ENCODE peak calls at places on chromosome 1, in ten cellular contexts. I is HFFc6, O is left lung, E is fibroblast of lung, Y is HTR-8/SVneo, G is activated T-cell treated with anti-CD3 and anti-CD28 coated beads for 4 hours, Z is mesendoderm, Q is Kasumi-1, L is neural crest cell, A is COR-L47. T is an unnamed sample.

GRCh38 chr1:150971583-150972416 is 2.8 kb downstream of the CERS2 start:
- DNase-seq in I (no peak), O (peak), E (peak), Y (no peak), G (no peak), Z (peak), Q (no peak), L (no peak), A (no peak), T (no peak)

GRCh38 chr1:1954015-1954414 is 34.9 kb upstream of the TMEM52 start:
- DNase-seq in I (no peak), O (no peak), E (no peak), Y (no peak), G (no peak), Z (no peak), Q (no peak), L (no peak), A (no peak), T (no peak)

GRCh38 chr1:228339766-228340685 is 66.6 kb downstream of the TRIM11 start:
- DNase-seq in I (no peak), O (no peak), E (no peak), Y (no peak), G (no peak), Z (no peak), Q (no peak), L (no peak), A (no peak), T (no peak)

GRCh38 chr1:66503841-66504470 is 30.0 kb upstream of the SGIP1 start:
- DNase-seq in I (peak), O (no peak), E (peak), Y (peak), G (no peak), Z (peak), Q (peak), L (peak), A (peak), T (no peak)

GRCh38 chr1:198713081-198713480 is 74.2 kb downstream of the PTPRC start:
- DNase-seq in I (peak), O (no peak), E (no peak), Y (no peak), G (no peak), Z (no peak), Q (no peak), L (no peak), A (no peak), T (no peak)

GRCh38 chr1:76137746-76138145 is 63.2 kb downstream of the ST6GALNAC3 start:
- DNase-seq in I (no peak), O (no peak), E (peak), Y (no peak), G (no peak), Z (no peak), Q (no peak), L (no peak), A (no peak), T (no peak)

GRCh38 chr1:19436716-19437476 is 48.4 kb downstream of the CAPZB start:
- DNase-seq in I (no peak), O (peak), E (peak), Y (no peak), G (no peak), Z (no peak), Q (peak), L (no peak), A (no peak), T (no peak)

GRCh38 chr1:201565024-201565730 is 26.2 kb downstream of the NAV1 start:
- DNase-seq in I (no peak), O (no peak), E (no peak), Y (no peak), G (no peak), Z (no peak), Q (no peak), L (no peak), A (no peak), T (no peak)

GRCh38 chr1:46506470-46507219 is 17.0 kb downstream of the DMBX1 start:
- DNase-seq in I (no peak), O (no peak), E (no peak), Y (no peak), G (no peak), Z (no peak), Q (no peak), L (no peak), A (no peak), T (no peak)

GRCh38 chr1:209808059-209808494 is 2.1 kb upstream of the IRF6 start:
- DNase-seq in I (peak), O (peak), E (peak), Y (peak), G (no peak), Z (peak), Q (no peak), L (no peak), A (peak), T (no peak)